ENCODE peak calls at places on chromosomes 13 and 19, in six cellular contexts. I, V, A, W, G and C are unnamed samples.

GRCh38 chr19:38919837-38920528 is 8.0 kb upstream of the CCER2 start:
- ATAC-seq in I (no peak), V (no peak), A (no peak), W (no peak), G (no peak), C (no peak)

GRCh38 chr13:99481357-99481756 is 19.9 kb upstream of the TM9SF2 start:
- ATAC-seq in I (no peak), V (peak), A (no peak), W (no peak), G (no peak), C (no peak)

GRCh38 chr19:53868091-53868891 is 608 bp downstream of the MYADM start:
- ATAC-seq in I (no peak), V (peak), A (peak), W (peak), G (peak), C (peak)

GRCh38 chr19:33267706-33268105 is 34.6 kb downstream of the CEBPA start:
- ATAC-seq in I (peak), V (no peak), A (no peak), W (no peak), G (no peak), C (no peak)

GRCh38 chr19:18830488-18830887 is 1.3 kb upstream of the UPF1 start:
- ATAC-seq in I (no peak), V (no peak), A (no peak), W (no peak), G (no peak), C (no peak)

GRCh38 chr13:50990540-50991506 is 81.2 kb downstream of the RNASEH2B start:
- ATAC-seq in I (no peak), V (no peak), A (peak), W (peak), G (no peak), C (peak)

GRCh38 chr13:33284916-33285315 is 639 bp downstream of the STARD13 start:
- ATAC-seq in I (peak), V (peak), A (peak), W (no peak), G (peak), C (peak)

GRCh38 chr19:4829001-4829712 is 2.4 kb downstream of the TICAM1 start:
- ATAC-seq in I (no peak), V (no peak), A (no peak), W (no peak), G (no peak), C (no peak)

GRCh38 chr13:100827489-100828000 is 152.9 kb upstream of the TMTC4 start:
- ATAC-seq in I (no peak), V (no peak), A (no peak), W (no peak), G (no peak), C (no peak)

GRCh38 chr19:35812220-35813042 is at the start of gene PRODH2:
- ATAC-seq in I (no peak), V (no peak), A (no peak), W (no peak), G (no peak), C (no peak)

GRCh38 chr13:42063105-42063504 is 14.7 kb downstream of the DGKH start:
- ATAC-seq in I (no peak), V (no peak), A (no peak), W (no peak), G (no peak), C (no peak)

GRCh38 chr19:57002765-57003164 is 117.0 kb upstream of the USP29 start:
- ATAC-seq in I (no peak), V (no peak), A (no peak), W (no peak), G (no peak), C (no peak)

GRCh38 chr13:107799001-107799400 is 416.3 kb downstream of the LIG4 start:
- ATAC-seq in I (no peak), V (no peak), A (no peak), W (no peak), G (no peak), C (no peak)

GRCh38 chr19:32901504-32902161 is 32.1 kb upstream of the SLC7A9 start:
- ATAC-seq in I (no peak), V (no peak), A (no peak), W (no peak), G (no peak), C (no peak)

GRCh38 chr13:33842207-33842606 is 24.3 kb downstream of the RFC3 start:
- ATAC-seq in I (no peak), V (no peak), A (no peak), W (no peak), G (no peak), C (no peak)

GRCh38 chr19:46356670-46357055 is 9.8 kb downstream of the PPP5C start:
- ATAC-seq in I (no peak), V (no peak), A (no peak), W (no peak), G (no peak), C (no peak)

GRCh38 chr13:46041335-46041934 is 11.1 kb downstream of the ZC3H13 start:
- ATAC-seq in I (no peak), V (no peak), A (no peak), W (no peak), G (no peak), C (no peak)

GRCh38 chr19:31415322-31415721 is 66.1 kb upstream of the TSHZ3 start:
- ATAC-seq in I (no peak), V (no peak), A (no peak), W (no peak), G (no peak), C (no peak)